ENCODE peak calls at places on chromosomes 16 and 17, in nine cellular contexts. J is IMR-90, N is PC-9, M is neural progenitor cell, P is MM.1S, Z is GM23248, K is neuronal stem cell, R is fibroblast of lung, A is OCI-LY7. F is an unnamed sample.

GRCh38 chr17:39695089-39695474 is 4.8 kb upstream of the ERBB2 start:
- DNase-seq in J (no peak), N (no peak), M (peak; percentile 47), P (no peak), Z (no peak), K (no peak), R (no peak), A (no peak), F (no peak)

GRCh38 chr17:80773243-80773991 is 218.2 kb upstream of the CHMP6 start:
- DNase-seq in J (peak; percentile 80), N (no peak), M (peak; percentile 57), P (no peak), Z (peak; percentile 54), K (no peak), R (peak; percentile 33), A (peak; percentile 76), F (no peak)

GRCh38 chr17:31195305-31195704 is 100.5 kb downstream of the NF1 start:
- DNase-seq in J (no peak), N (no peak), M (no peak), P (no peak), Z (no peak), K (no peak), R (no peak), A (no peak), F (no peak)

GRCh38 chr16:55444754-55445485 is 34.1 kb upstream of the MMP2 start:
- DNase-seq in J (no peak), N (no peak), M (no peak), P (no peak), Z (no peak), K (no peak), R (no peak), A (no peak), F (no peak)

GRCh38 chr16:2511128-2511785 is 2.5 kb upstream of the ATP6V0C start:
- DNase-seq in J (peak; percentile 71), N (no peak), M (peak; percentile 40), P (no peak), Z (peak; percentile 70), K (no peak), R (peak; percentile 61), A (no peak), F (no peak)

GRCh38 chr16:64051826-64052225 is 1070.0 kb downstream of the CDH11 start:
- DNase-seq in J (no peak), N (no peak), M (peak; percentile 42), P (peak; percentile 15), Z (peak; percentile 33), K (peak; percentile 4), R (peak; percentile 3), A (peak; percentile 31), F (peak; percentile 4)

GRCh38 chr16:11078812-11079459 is 134.6 kb downstream of the CLEC16A start:
- DNase-seq in J (peak; percentile 83), N (no peak), M (no peak), P (no peak), Z (peak; percentile 88), K (no peak), R (peak; percentile 92), A (no peak), F (peak; percentile 47)

GRCh38 chr16:58393138-58393504 is 850 bp downstream of the GINS3 start:
- DNase-seq in J (no peak), N (no peak), M (peak; percentile 23), P (no peak), Z (peak; percentile 10), K (peak; percentile 18), R (peak; percentile 4), A (peak; percentile 27), F (no peak)

GRCh38 chr16:67936876-67937605 is 391 bp upstream of the PSMB10 start:
- DNase-seq in J (no peak), N (no peak), M (no peak), P (peak; percentile 95), Z (peak; percentile 91), K (no peak), R (no peak), A (peak; percentile 93), F (peak; percentile 64)

GRCh38 chr16:52460652-52461172 is 86.2 kb downstream of the TOX3 start:
- DNase-seq in J (no peak), N (no peak), M (no peak), P (no peak), Z (no peak), K (no peak), R (no peak), A (no peak), F (no peak)

GRCh38 chr16:82070656-82071369 is 35.8 kb downstream of the HSD17B2 start:
- DNase-seq in J (peak; percentile 56), N (peak; percentile 14), M (no peak), P (no peak), Z (peak; percentile 92), K (no peak), R (peak; percentile 88), A (no peak), F (peak; percentile 96)

GRCh38 chr17:10631048-10631700 is 25.9 kb downstream of the MYH3 start:
- DNase-seq in J (peak; percentile 10), N (peak; percentile 49), M (peak; percentile 50), P (peak; percentile 10), Z (peak; percentile 52), K (no peak), R (no peak), A (no peak), F (no peak)

GRCh38 chr16:68100504-68100903 is 15.3 kb downstream of the NFATC3 start:
- DNase-seq in J (no peak), N (no peak), M (no peak), P (no peak), Z (no peak), K (no peak), R (no peak), A (no peak), F (no peak)

GRCh38 chr17:76544916-76545365 is 5.1 kb downstream of the PRCD start:
- DNase-seq in J (no peak), N (no peak), M (no peak), P (no peak), Z (no peak), K (no peak), R (no peak), A (no peak), F (no peak)

GRCh38 chr17:49783051-49783715 is 5.3 kb upstream of the KAT7 start:
- DNase-seq in J (no peak), N (no peak), M (no peak), P (no peak), Z (no peak), K (no peak), R (no peak), A (no peak), F (no peak)

GRCh38 chr16:87744750-87745514 is 20.9 kb downstream of the KLHDC4 start:
- DNase-seq in J (no peak), N (no peak), M (no peak), P (no peak), Z (no peak), K (no peak), R (no peak), A (no peak), F (no peak)

GRCh38 chr17:79019631-79020584 is 4.1 kb upstream of the C1QTNF1 start:
- DNase-seq in J (peak; percentile 78), N (peak; percentile 49), M (peak; percentile 53), P (peak; percentile 67), Z (peak; percentile 88), K (peak; percentile 23), R (peak; percentile 59), A (peak; percentile 45), F (peak; percentile 53)
- H3K4me3 ChIP-seq in J (no peak overlapping the region), N (no peak overlapping the region), M (no peak overlapping the region), P (no peak overlapping the region), Z (no peak overlapping the region), K (no peak overlapping the region), R (no peak overlapping the region), A (no peak overlapping the region), F (no peak overlapping the region)

GRCh38 chr17:7982171-7982570 is 20.2 kb upstream of the GUCY2D start:
- DNase-seq in J (peak; percentile 78), N (no peak), M (no peak), P (no peak), Z (peak; percentile 92), K (no peak), R (peak; percentile 81), A (no peak), F (peak; percentile 68)
- H2AFZ ChIP-seq in J (peak overlapping the region; percentile 64), N (peak overlapping the region; percentile 69), M (no peak overlapping the region), P (no peak overlapping the region), Z (peak overlapping the region; percentile 70), K (no peak overlapping the region), R (no peak overlapping the region), A (no peak overlapping the region), F (peak overlapping the region; percentile 65)

DNA sequence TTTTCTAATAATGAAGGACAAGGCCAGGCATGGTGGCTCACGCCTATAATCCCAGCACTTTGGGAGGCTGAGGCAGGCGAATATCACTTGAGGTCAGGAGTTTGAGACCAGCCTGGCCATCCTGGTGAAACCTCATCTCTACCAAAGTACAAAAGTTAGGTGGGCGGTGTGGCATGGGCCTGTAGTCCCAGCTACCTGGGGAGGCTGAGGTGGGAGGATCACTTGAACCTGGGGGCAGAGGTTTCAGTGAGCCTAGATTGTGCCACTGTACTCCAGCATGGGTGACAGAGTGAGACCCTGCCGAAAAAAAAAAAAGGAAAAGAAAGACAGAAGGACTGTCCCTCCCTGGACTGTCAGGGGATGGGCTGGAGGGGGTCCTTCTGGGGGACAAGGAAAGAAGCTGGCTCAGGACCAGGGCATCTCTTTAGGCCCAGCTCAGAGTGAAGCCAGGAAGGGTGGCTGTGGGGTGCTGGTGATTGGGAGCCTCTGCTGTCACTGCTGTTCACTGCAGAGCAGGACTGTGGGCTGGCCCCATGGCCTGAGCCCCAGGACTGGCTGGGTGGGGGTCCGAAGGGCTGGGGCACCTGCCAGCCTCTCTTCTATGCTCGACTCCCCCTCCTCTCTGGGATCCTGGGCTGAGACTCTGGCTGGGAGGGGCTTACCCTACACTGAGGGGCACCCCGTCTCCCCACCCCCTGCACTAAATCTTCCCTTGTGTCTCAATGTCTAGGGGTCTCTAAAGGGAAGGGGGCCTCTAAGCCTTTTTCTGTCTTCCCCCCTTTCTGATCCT is 909 bp upstream of the ARHGAP23 start:
- DNase-seq in J (no peak), N (no peak), M (no peak), P (no peak), Z (no peak), K (no peak), R (no peak), A (no peak), F (no peak)
- H3K4me3 ChIP-seq in J (peak overlapping the region; percentile 96), N (peak overlapping the region; percentile 84), M (peak overlapping the region; percentile 66), P (peak overlapping the region; percentile 93), Z (peak overlapping the region; percentile 84), K (peak overlapping the region; percentile 50), R (peak overlapping the region; percentile 79), A (peak overlapping the region; percentile 74), F (no peak overlapping the region)

DNA sequence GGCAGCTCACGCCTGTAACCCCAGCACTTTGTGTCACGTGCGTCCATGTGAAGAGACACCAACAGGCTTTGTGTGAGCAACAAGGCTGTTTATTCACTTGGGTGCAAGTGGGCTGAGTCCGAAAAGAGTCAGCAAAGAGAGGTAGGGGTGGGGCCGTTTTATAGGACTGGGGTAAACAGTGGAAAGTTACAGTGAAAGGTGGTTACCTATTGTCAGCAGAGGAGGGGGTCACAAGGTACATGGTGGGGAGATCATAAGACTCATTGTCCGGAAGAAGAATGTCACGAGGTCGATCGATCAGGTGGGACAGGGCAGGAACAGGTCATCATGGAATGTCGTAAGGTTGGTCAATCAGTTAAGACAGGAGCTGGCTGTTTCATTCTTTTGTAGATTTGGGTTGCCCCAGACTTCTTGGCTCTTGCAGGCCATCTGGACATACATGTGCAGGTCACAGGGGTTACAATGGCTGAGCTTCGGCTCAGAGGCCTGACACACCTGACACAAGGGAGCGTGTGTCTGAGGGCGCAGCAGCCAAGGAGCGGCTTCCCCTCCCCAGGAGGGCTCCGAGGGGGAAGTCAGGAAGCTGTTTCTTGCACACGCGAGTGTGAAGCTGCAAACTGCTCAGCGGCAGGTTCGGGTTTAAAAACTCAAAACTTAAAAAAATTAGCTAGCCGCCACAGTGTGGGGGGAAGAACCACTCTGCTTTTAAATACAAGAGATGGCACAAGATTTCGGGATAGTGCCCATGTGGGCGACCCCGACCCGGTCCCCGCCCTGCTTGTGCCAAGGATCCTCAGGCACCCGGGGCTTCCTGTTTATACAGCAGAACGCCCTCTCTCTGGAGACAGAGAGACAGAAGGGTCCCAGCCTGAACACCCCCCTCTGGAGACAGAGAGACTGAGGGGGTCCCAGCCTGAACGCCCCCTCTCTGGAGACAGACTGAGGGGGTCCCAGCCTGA is 12.4 kb upstream of the TEX19 start:
- DNase-seq in J (no peak), N (no peak), M (no peak), P (no peak), Z (no peak), K (no peak), R (no peak), A (no peak), F (no peak)
- H2AFZ ChIP-seq in J (no peak overlapping the region), N (no peak overlapping the region), M (no peak overlapping the region), P (no peak overlapping the region), Z (no peak overlapping the region), K (no peak overlapping the region), R (no peak overlapping the region), A (peak overlapping the region; percentile 34), F (no peak overlapping the region)